ENCODE peak calls at places on chromosome 2, in four cellular contexts. H is NB4; A is stimulated activated CD8-positive, alpha-beta memory T cell treated with anti-CD3 and anti-CD28 coated beads, Interleukin-4, amount 100 ng/mL, for 1 hour; D is fibroblast of pulmonary artery. C is an unnamed sample.

GRCh38 chr2:219049282-219049681 is 8.0 kb upstream of the CFAP65 start:
- DNase-seq in H (no peak), D (no peak), A (no peak), C (no peak)

GRCh38 chr2:139514946-139515345 is 734.8 kb upstream of the NXPH2 start:
- DNase-seq in H (no peak), A (no peak), D (no peak), C (no peak)

GRCh38 chr2:173126819-173127218 is 51.2 kb downstream of the MAP3K20 start:
- DNase-seq in H (peak), A (no peak), D (peak), C (peak)

GRCh38 chr2:63849381-63850203 is 7.9 kb downstream of the UGP2 start:
- DNase-seq in D (peak), H (no peak), A (no peak), C (no peak)

GRCh38 chr2:119195001-119195400 is 28.6 kb upstream of the STEAP3 start:
- DNase-seq in A (no peak), D (no peak), H (no peak), C (no peak)

GRCh38 chr2:11819235-11819729 is 72.8 kb downstream of the LPIN1 start:
- DNase-seq in A (no peak), D (no peak), H (no peak), C (no peak)

GRCh38 chr2:35973132-35973736 is 382.3 kb upstream of the CRIM1 start:
- DNase-seq in D (peak), A (no peak), H (peak), C (peak)

GRCh38 chr2:66440011-66440542 is 5.2 kb downstream of the MEIS1 start:
- DNase-seq in A (no peak), H (no peak), D (peak), C (peak)

GRCh38 chr2:6748399-6748798 is 117.3 kb downstream of the CMPK2 start:
- DNase-seq in D (no peak), A (no peak), H (no peak), C (no peak)

GRCh38 chr2:46045888-46046287 is 251.3 kb upstream of the EPAS1 start:
- DNase-seq in A (no peak), D (no peak), H (no peak), C (no peak)

GRCh38 chr2:124048664-124049063 is 23.6 kb downstream of the CNTNAP5 start:
- DNase-seq in D (no peak), A (no peak), H (no peak), C (no peak)

GRCh38 chr2:99404039-99404799 is 67.0 kb downstream of the EIF5B start:
- DNase-seq in H (peak), D (no peak), A (no peak), C (no peak)

GRCh38 chr2:200454839-200455801 is 54.7 kb downstream of the KCTD18 start:
- DNase-seq in D (peak), A (no peak), H (no peak), C (peak)

GRCh38 chr2:220334210-220334609 is 706.8 kb downstream of the SLC4A3 start:
- DNase-seq in D (no peak), A (no peak), H (no peak), C (no peak)